ENCODE peak calls at places on chromosome 22, in eight cellular contexts. D, A, Q, C, L, V, G and J are unnamed samples.

GRCh38 chr22:49688516-49689254 is 139.0 kb downstream of the BRD1 start:
- DNase-seq in G (no peak), Q (peak; percentile 36), V (no peak), D (no peak), L (no peak), A (no peak), C (no peak), J (no peak)

GRCh38 chr22:49100316-49100715 is 727.4 kb downstream of the BRD1 start:
- DNase-seq in V (no peak), C (no peak), A (no peak), Q (no peak), D (peak; percentile 24), G (no peak), L (no peak), J (no peak)

GRCh38 chr22:31977939-31978338 is 33.6 kb downstream of the YWHAH start:
- DNase-seq in L (no peak), C (no peak), Q (no peak), G (no peak), A (no peak), D (no peak), V (no peak), J (no peak)

GRCh38 chr22:17159504-17159951 is 451 bp upstream of the HDHD5 start:
- DNase-seq in G (peak; percentile 13), V (no peak), A (peak; percentile 69), C (peak; percentile 83), Q (peak; percentile 70), L (peak; percentile 36), D (peak; percentile 82), J (peak; percentile 74)

GRCh38 chr22:42270178-42270511 is 308 bp downstream of the TCF20 start:
- DNase-seq in D (no peak), A (no peak), C (no peak), Q (no peak), G (no peak), L (no peak), V (peak; percentile 49), J (no peak)

GRCh38 chr22:36347094-36347493 is 40.7 kb downstream of the MYH9 start:
- DNase-seq in L (no peak), G (no peak), A (no peak), Q (no peak), V (no peak), D (no peak), C (no peak), J (no peak)

GRCh38 chr22:29256606-29257325 is 11.0 kb downstream of the RHBDD3 start:
- DNase-seq in Q (no peak), C (no peak), G (no peak), D (no peak), L (no peak), V (no peak), A (no peak), J (no peak)

GRCh38 chr22:28014141-28015055 is 95.3 kb upstream of the PITPNB start:
- DNase-seq in L (no peak), G (no peak), A (peak; percentile 29), Q (peak; percentile 27), C (no peak), D (no peak), V (no peak), J (no peak)

GRCh38 chr22:40024201-40025061 is 29.7 kb downstream of the FAM83F start:
- DNase-seq in G (peak; percentile 86), V (peak; percentile 73), L (no peak), A (no peak), Q (peak; percentile 85), C (peak; percentile 72), D (peak; percentile 80), J (peak; percentile 65)

GRCh38 chr22:30675436-30675835 is 7.8 kb upstream of the DUSP18 start:
- DNase-seq in Q (no peak), L (no peak), D (no peak), A (no peak), V (no peak), G (no peak), C (no peak), J (no peak)

GRCh38 chr22:38707346-38707745 is 1.6 kb downstream of the GTPBP1 start:
- DNase-seq in C (no peak), L (no peak), D (no peak), V (no peak), Q (no peak), A (peak; percentile 85), G (no peak), J (peak; percentile 31)

GRCh38 chr22:40178417-40179409 is 988 bp downstream of the TNRC6B start:
- DNase-seq in G (peak; percentile 20), Q (no peak), V (peak; percentile 22), L (no peak), A (peak; percentile 56), D (no peak), C (peak; percentile 55), J (peak; percentile 75)

GRCh38 chr22:37748659-37749058 is 51.8 kb downstream of the TRIOBP start:
- DNase-seq in A (no peak), Q (no peak), G (no peak), C (no peak), D (no peak), V (no peak), L (no peak), J (no peak)

GRCh38 chr22:25896098-25896497 is 154.1 kb downstream of the MYO18B start:
- DNase-seq in Q (no peak), G (no peak), V (no peak), L (no peak), C (no peak), A (no peak), D (no peak), J (no peak)

GRCh38 chr22:18067548-18068341 is 10.0 kb upstream of the PEX26 start:
- DNase-seq in D (no peak), A (no peak), L (no peak), Q (no peak), G (no peak), V (no peak), C (no peak), J (no peak)

GRCh38 chr22:42967933-42968332 is 47.0 kb downstream of the PACSIN2 start:
- DNase-seq in V (no peak), D (no peak), C (no peak), Q (peak; percentile 71), L (peak; percentile 69), G (peak; percentile 22), A (no peak), J (no peak)

GRCh38 chr22:49276567-49276966 is 551.1 kb downstream of the BRD1 start:
- DNase-seq in G (no peak), V (no peak), A (no peak), C (no peak), D (no peak), Q (no peak), L (no peak), J (no peak)

GRCh38 chr22:24128024-24128423 is 53.3 kb upstream of the SUSD2 start:
- DNase-seq in C (no peak), G (no peak), Q (no peak), A (no peak), D (no peak), L (no peak), V (no peak), J (no peak)

GRCh38 chr22:46731246-46732040 is 6.6 kb downstream of the CERK start:
- DNase-seq in G (no peak), C (no peak), A (peak; percentile 66), L (no peak), Q (no peak), V (no peak), D (peak; percentile 93), J (peak; percentile 82)

GRCh38 chr22:29344137-29344536 is 28.6 kb upstream of the RASL10A start:
- DNase-seq in A (peak; percentile 92), G (no peak), D (no peak), V (no peak), L (no peak), Q (no peak), C (no peak), J (peak; percentile 84)

GRCh38 chr22:24290459-24290858 is 19.8 kb downstream of the SPECC1L start:
- DNase-seq in D (no peak), Q (no peak), L (no peak), A (no peak), C (no peak), G (no peak), V (no peak), J (no peak)

GRCh38 chr22:46758867-46759290 is 3.6 kb upstream of the TBC1D22A start:
- DNase-seq in D (peak; percentile 63), Q (no peak), C (peak; percentile 67), A (peak; percentile 84), V (peak; percentile 67), G (no peak), L (no peak), J (peak; percentile 49)

GRCh38 chr22:30321461-30321860 is 5.3 kb downstream of the TBC1D10A start:
- DNase-seq in Q (no peak), D (no peak), G (no peak), C (no peak), A (no peak), L (no peak), V (no peak), J (no peak)

GRCh38 chr22:46737105-46737975 is 712 bp downstream of the CERK start:
- DNase-seq in L (no peak), D (peak; percentile 71), A (no peak), Q (no peak), V (peak; percentile 40), G (peak; percentile 70), C (peak; percentile 65), J (peak; percentile 27)